ENCODE peak calls at places on chromosomes 16 and 17, in eight cellular contexts. Y is upper lobe of left lung; H is K562; J is naive thymus-derived CD4-positive, alpha-beta T cell; Q is osteoblast; V is CD8-positive, alpha-beta memory T cell; X is PC-3; F is CD4-positive, alpha-beta memory T cell. R is an unnamed sample. For H3K27me3, the result is how much of the 10 kb centered on the place peaks cover.

GRCh38 chr17:37518816-37519215 is 29.1 kb downstream of the DUSP14 start:
- DNase-seq in Y (no peak), H (no peak), J (no peak), Q (no peak), V (no peak), X (no peak), F (no peak), R (no peak)

GRCh38 chr16:27515874-27516353 is 33.8 kb downstream of the GTF3C1 start:
- DNase-seq in Y (no peak), H (peak), J (no peak), Q (no peak), V (no peak), X (peak), F (no peak), R (no peak)

GRCh38 chr17:57563968-57564367 is 181.1 kb downstream of the CCDC182 start:
- DNase-seq in Y (no peak), H (no peak), J (no peak), Q (no peak), V (no peak), X (no peak), F (no peak), R (no peak)

GRCh38 chr17:68541816-68542215 is 29.6 kb downstream of the PRKAR1A start:
- DNase-seq in Y (no peak), H (no peak), J (no peak), Q (no peak), V (no peak), X (no peak), F (no peak), R (no peak)

GRCh38 chr17:82388223-82388921 is 16.8 kb downstream of the UTS2R start:
- DNase-seq in Y (peak), H (peak), J (no peak), Q (peak), V (no peak), X (peak), F (no peak), R (no peak)

GRCh38 chr16:53417011-53417410 is 17.3 kb upstream of the RBL2 start:
- DNase-seq in Y (no peak), H (no peak), J (no peak), Q (peak), V (no peak), X (no peak), F (no peak), R (no peak)

GRCh38 chr16:53509906-53510703 is 7.1 kb upstream of the AKTIP start:
- DNase-seq in Y (peak), H (peak), J (peak), Q (peak), V (peak), X (peak), F (peak), R (no peak)

GRCh38 chr17:19384723-19385391 is 2.1 kb downstream of the MFAP4 start:
- DNase-seq in Y (peak), H (peak), J (no peak), Q (peak), V (no peak), X (no peak), F (no peak), R (no peak)

GRCh38 chr17:18139949-18140348 is 31.4 kb downstream of the MYO15A start:
- DNase-seq in Y (no peak), H (peak), J (no peak), Q (peak), V (no peak), X (no peak), F (no peak), R (no peak)

GRCh38 chr16:79426663-79427062 is 173.9 kb downstream of the MAF start:
- DNase-seq in Y (no peak), H (no peak), J (no peak), Q (no peak), V (no peak), X (no peak), F (no peak), R (no peak)

GRCh38 chr17:3678095-3678820 is 9.6 kb downstream of the EMC6 start:
- DNase-seq in Y (peak), H (no peak), J (no peak), Q (peak), V (no peak), X (peak), F (no peak), R (no peak)

GRCh38 chr17:67365762-67366192 is 600 bp downstream of the PSMD12 start:
- DNase-seq in Y (no peak), H (no peak), J (no peak), Q (no peak), V (peak), X (peak), F (peak), R (no peak)

GRCh38 chr17:76642994-76643393 is 563 bp downstream of the ST6GALNAC1 start:
- DNase-seq in Y (no peak), H (no peak), J (no peak), Q (no peak), V (no peak), X (no peak), F (no peak), R (no peak)

GRCh38 chr17:57481901-57482300 is 225.6 kb downstream of the MSI2 start:
- DNase-seq in Y (no peak), H (peak), J (no peak), Q (peak), V (no peak), X (peak), F (no peak), R (no peak)

GRCh38 chr16:52568495-52568894 is 21.6 kb upstream of the TOX3 start:
- DNase-seq in Y (no peak), H (no peak), J (no peak), Q (no peak), V (no peak), X (no peak), F (no peak), R (no peak)

GRCh38 chr17:64741038-64741641 is 79.0 kb upstream of the SMURF2 start:
- DNase-seq in Y (no peak), H (no peak), J (no peak), Q (no peak), V (no peak), X (no peak), F (no peak), R (no peak)

GRCh38 chr16:84324439-84325262 is 30.0 kb downstream of the WFDC1 start:
- DNase-seq in Y (no peak), H (no peak), J (no peak), Q (no peak), V (no peak), X (no peak), F (no peak), R (no peak)

GRCh38 chr17:2796164-2797140 is at the start of gene RAP1GAP2:
- DNase-seq in Y (peak), H (no peak), J (peak), Q (peak), V (peak), X (no peak), F (peak), R (peak)

GRCh38 chr16:71205482-71206131 is 24.9 kb downstream of the HYDIN start:
- DNase-seq in Y (no peak), H (no peak), J (no peak), Q (no peak), V (no peak), X (no peak), F (no peak), R (no peak)

GRCh38 chr16:15682105-15682570 is 32.1 kb downstream of the NDE1 start:
- DNase-seq in Y (no peak), H (peak), J (no peak), Q (peak), V (no peak), X (peak), F (peak), R (no peak)

GRCh38 chr16:83968891-83969672 is 1.0 kb downstream of the NECAB2 start:
- DNase-seq in Y (no peak), H (no peak), J (no peak), Q (peak), V (no peak), X (no peak), F (no peak), R (no peak)

GRCh38 chr17:5592382-5592781 is 8.1 kb upstream of the NLRP1 start:
- DNase-seq in Y (no peak), H (no peak), J (no peak), Q (peak), V (peak), X (peak), F (peak), R (no peak)

GRCh38 chr16:70483426-70483825 is 29.0 kb downstream of the FCSK start:
- DNase-seq in Y (no peak), H (no peak), J (no peak), Q (no peak), V (no peak), X (no peak), F (no peak), R (peak)

GRCh38 chr16:87303431-87303930 is 13.7 kb downstream of the C16orf95 start:
- DNase-seq in Y (peak), H (peak), J (no peak), Q (peak), V (no peak), X (peak), F (no peak), R (no peak)

GRCh38 chr16:19071811-19072777 is 4.7 kb downstream of the COQ7 start:
- DNase-seq in Y (no peak), H (peak), J (peak), Q (peak), V (peak), X (peak), F (peak), R (no peak)

GRCh38 chr16:74766729-74767128 is 7.9 kb downstream of the FA2H start:
- DNase-seq in Y (no peak), H (peak), J (no peak), Q (no peak), V (no peak), X (no peak), F (no peak), R (no peak)

GRCh38 chr16:21104124-21104860 is 46.4 kb downstream of the DNAH3 start:
- DNase-seq in Y (no peak), H (no peak), J (no peak), Q (peak), V (no peak), X (no peak), F (no peak), R (no peak)

GRCh38 chr17:69539781-69540319 is 125.4 kb downstream of the MAP2K6 start:
- DNase-seq in Y (no peak), H (no peak), J (no peak), Q (no peak), V (no peak), X (peak), F (no peak), R (no peak)

GRCh38 chr16:75593825-75594820 is 27.9 kb downstream of the GABARAPL2 start:
- DNase-seq in Y (no peak), H (peak), J (no peak), Q (no peak), V (no peak), X (peak), F (no peak), R (no peak)

GRCh38 chr16:79265701-79266100 is 334.8 kb downstream of the MAF start:
- DNase-seq in Y (no peak), H (no peak), J (no peak), Q (no peak), V (no peak), X (no peak), F (no peak), R (no peak)

GRCh38 chr17:68301438-68301959 is 10.2 kb downstream of the ARSG start:
- DNase-seq in Y (no peak), H (no peak), J (no peak), Q (peak), V (no peak), X (no peak), F (no peak), R (no peak)

GRCh38 chr17:31754239-31754945 is 104.7 kb downstream of the COPRS start:
- DNase-seq in Y (peak), H (no peak), J (no peak), Q (peak), V (no peak), X (peak), F (no peak), R (no peak)

DNA sequence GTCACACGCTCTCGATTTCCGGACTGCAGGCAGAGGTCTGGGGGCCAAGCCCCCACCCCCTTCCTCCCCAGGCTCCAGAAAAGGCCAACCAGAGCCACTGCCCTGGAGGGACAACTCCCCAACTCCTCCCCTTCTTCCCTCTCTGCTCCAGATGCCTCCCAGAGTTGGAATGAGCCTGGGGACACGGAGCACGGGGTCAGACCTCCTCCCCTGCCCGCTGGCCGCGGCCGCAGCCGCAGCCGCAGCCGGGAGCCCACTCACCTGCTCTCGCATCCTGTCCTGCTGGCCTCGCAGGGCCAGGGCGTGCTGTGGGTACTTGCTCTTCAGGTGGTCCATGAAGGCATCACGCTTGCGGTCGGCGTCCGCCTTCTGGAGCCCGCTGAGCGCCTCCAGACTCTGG is 27.5 kb downstream of the SRCIN1 start:
- DNase-seq in Y (no peak), H (no peak), J (no peak), Q (no peak), V (no peak), X (no peak), F (no peak), R (no peak)
- H3K27me3 ChIP-seq in Y (under half), H (half or more), J (under half), Q (half or more), V (half or more), X (under half), F (under half), R (under half)

GRCh38 chr17:61411944-61412859 is 12.6 kb downstream of the TBX2 start:
- DNase-seq in Y (peak), H (peak), J (peak), Q (peak), V (peak), X (peak), F (peak), R (peak)

GRCh38 chr17:61410555-61411089 is 11.0 kb downstream of the TBX2 start:
- DNase-seq in Y (peak), H (no peak), J (peak), Q (peak), V (peak), X (no peak), F (peak), R (peak)

GRCh38 chr17:61410100-61410551 is 10.5 kb downstream of the TBX2 start:
- DNase-seq in Y (peak), H (no peak), J (peak), Q (no peak), V (no peak), X (no peak), F (no peak), R (no peak)

GRCh38 chr17:61412860-61413653 is 13.4 kb downstream of the TBX2 start:
- DNase-seq in Y (no peak), H (no peak), J (no peak), Q (peak), V (no peak), X (no peak), F (no peak), R (no peak)

GRCh38 chr17:61411114-61411943 is 11.7 kb downstream of the TBX2 start:
- DNase-seq in Y (peak), H (no peak), J (no peak), Q (peak), V (no peak), X (peak), F (no peak), R (peak)
- H3K27me3 ChIP-seq in Y (under half), H (under half), J (under half), Q (under half), V (under half), X (under half), F (under half), R (under half)

GRCh38 chr17:49461580-49461979 is 33.5 kb upstream of the NGFR start:
- DNase-seq in Y (no peak), H (no peak), J (no peak), Q (peak), V (no peak), X (no peak), F (no peak), R (no peak)
- H3K27me3 ChIP-seq in Y (under half), H (half or more), J (under half), Q (under half), V (under half), X (half or more), F (under half), R (under half)

GRCh38 chr16:17724242-17724898 is 253.6 kb upstream of the XYLT1 start:
- DNase-seq in Y (no peak), H (no peak), J (no peak), Q (peak), V (no peak), X (no peak), F (no peak), R (no peak)
- H3K27me3 ChIP-seq in Y (under half), H (under half), J (under half), Q (under half), V (under half), X (under half), F (under half), R (under half)

GRCh38 chr17:48438662-48439061 is 8.6 kb upstream of the SKAP1 start:
- DNase-seq in Y (no peak), H (peak), J (no peak), Q (no peak), V (no peak), X (no peak), F (no peak), R (no peak)
- H3K27me3 ChIP-seq in Y (under half), H (under half), J (under half), Q (under half), V (under half), X (under half), F (under half), R (under half)

DNA sequence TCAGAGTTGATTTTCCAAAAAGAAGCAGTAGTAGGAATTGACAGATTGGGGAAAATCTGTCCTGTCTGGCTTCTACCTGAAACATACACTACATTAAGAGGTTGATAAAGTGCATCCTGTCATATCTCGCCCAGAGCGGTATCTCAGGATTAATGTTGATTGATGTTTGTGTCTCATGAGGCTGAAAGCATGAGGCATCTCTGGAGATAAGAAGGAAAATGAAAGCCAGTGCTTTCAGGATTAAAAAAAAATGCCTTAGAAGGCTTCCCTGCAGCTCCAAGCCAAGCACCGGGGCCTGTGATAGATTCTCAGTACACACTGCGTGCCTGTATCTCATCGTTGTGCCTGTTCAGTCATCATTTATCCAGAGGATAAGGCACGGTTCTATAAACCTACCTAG is 26.4 kb upstream of the CD300E start:
- DNase-seq in Y (no peak), H (no peak), J (no peak), Q (no peak), V (no peak), X (no peak), F (no peak), R (no peak)
- H3K27me3 ChIP-seq in Y (under half), H (under half), J (under half), Q (under half), V (under half), X (half or more), F (under half), R (under half)

GRCh38 chr17:36049643-36050042 is 14.4 kb upstream of the CCL18 start:
- DNase-seq in Y (no peak), H (no peak), J (no peak), Q (no peak), V (no peak), X (no peak), F (no peak), R (no peak)

DNA sequence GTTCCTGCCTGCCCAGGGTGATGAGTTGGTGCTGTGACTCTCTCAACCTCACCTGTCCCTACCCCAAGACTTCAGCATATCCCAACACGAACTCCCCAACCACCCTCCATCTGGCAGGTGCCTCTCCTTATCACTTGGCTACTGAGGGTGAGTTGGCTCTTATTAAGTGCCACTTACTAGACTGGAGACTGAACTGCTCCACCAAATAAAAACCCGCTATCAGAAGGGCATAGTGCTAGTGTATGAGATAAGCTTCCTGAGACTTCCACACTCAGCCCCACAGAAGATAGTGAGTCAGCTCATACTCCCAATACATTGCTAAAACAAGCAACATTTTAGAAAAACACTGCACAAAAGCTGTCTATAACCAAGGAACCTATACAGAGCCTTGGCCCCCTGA is 16.0 kb upstream of the CCL18 start:
- DNase-seq in Y (no peak), H (no peak), J (no peak), Q (no peak), V (no peak), X (no peak), F (no peak), R (no peak)
- H3K27me3 ChIP-seq in Y (under half), H (under half), J (under half), Q (under half), V (under half), X (under half), F (under half), R (under half)

GRCh38 chr16:89170346-89171215 is 967 bp upstream of the CDH15 start:
- DNase-seq in Y (peak), H (no peak), J (no peak), Q (peak), V (no peak), X (peak), F (no peak), R (peak)
- H3K27me3 ChIP-seq in Y (under half), H (under half), J (under half), Q (under half), V (under half), X (under half), F (under half), R (under half)